ENCODE peak calls at places on chromosomes 13 and 19, in seven cellular contexts. K, E, W, Z, X, V and G are unnamed samples.

GRCh38 chr13:66560189-66560588 is 669.9 kb downstream of the PCDH9 start:
- DNase-seq in V (no peak), X (no peak), W (no peak), E (no peak), K (no peak), Z (no peak), G (no peak)

GRCh38 chr19:39558623-39559117 is 18.7 kb upstream of the EID2 start:
- DNase-seq in K (no peak), X (no peak), Z (peak), W (no peak), V (no peak), E (no peak), G (no peak)

GRCh38 chr13:100658363-100658762 is 16.2 kb downstream of the TMTC4 start:
- DNase-seq in X (no peak), V (no peak), E (no peak), Z (no peak), K (no peak), W (no peak), G (no peak)

GRCh38 chr19:34539396-34539795 is 57.8 kb downstream of the WTIP start:
- DNase-seq in X (no peak), V (no peak), K (no peak), W (no peak), E (no peak), Z (no peak), G (no peak)

GRCh38 chr13:63774133-63774532 is 2358.5 kb upstream of the PCDH20 start:
- DNase-seq in V (no peak), E (no peak), K (no peak), W (no peak), X (no peak), Z (no peak), G (no peak)

GRCh38 chr13:30486230-30487074 is 20.7 kb upstream of the HMGB1 start:
- DNase-seq in Z (no peak), X (no peak), E (no peak), W (no peak), V (no peak), K (no peak), G (no peak)

GRCh38 chr13:46195017-46195416 is 13.0 kb upstream of the LCP1 start:
- DNase-seq in V (no peak), X (no peak), Z (no peak), E (no peak), W (no peak), K (no peak), G (no peak)

GRCh38 chr13:89205856-89206255 is 1534.7 kb downstream of the SLITRK5 start:
- DNase-seq in X (no peak), Z (no peak), V (no peak), K (no peak), W (no peak), E (no peak), G (no peak)

GRCh38 chr13:80408270-80408669 is 67.3 kb upstream of the SPRY2 start:
- DNase-seq in V (no peak), E (no peak), Z (no peak), K (no peak), X (no peak), W (no peak), G (no peak)

GRCh38 chr13:21657538-21657937 is 13.3 kb upstream of the FGF9 start:
- DNase-seq in V (peak), Z (no peak), X (no peak), W (no peak), K (no peak), E (peak), G (no peak)

GRCh38 chr19:48607359-48607755 is 815 bp downstream of the SPACA4 start:
- DNase-seq in Z (no peak), W (no peak), X (no peak), V (no peak), K (no peak), E (no peak), G (no peak)

GRCh38 chr19:41088151-41088550 is at the start of gene CYP2A13:
- DNase-seq in K (no peak), W (no peak), Z (no peak), X (no peak), V (no peak), E (no peak), G (no peak)

GRCh38 chr13:94128430-94128829 is 351.1 kb downstream of the DCT start:
- DNase-seq in K (no peak), Z (no peak), X (no peak), W (no peak), V (no peak), E (no peak), G (no peak)

GRCh38 chr13:40064723-40065122 is 409.3 kb downstream of the COG6 start:
- DNase-seq in Z (no peak), V (peak), X (no peak), K (no peak), W (no peak), E (peak), G (no peak)

GRCh38 chr19:18123819-18124218 is 26.2 kb downstream of the MAST3 start:
- DNase-seq in X (no peak), Z (no peak), E (no peak), V (no peak), K (no peak), W (no peak), G (no peak)

GRCh38 chr19:11418518-11419506 is at the start of gene RGL3:
- DNase-seq in W (peak), Z (peak), K (no peak), X (peak), E (peak), V (no peak), G (no peak)

GRCh38 chr19:15101479-15102082 is 5.6 kb upstream of the SYDE1 start:
- DNase-seq in K (no peak), X (no peak), V (peak), E (peak), W (peak), Z (peak), G (peak)

GRCh38 chr13:98313938-98314292 is 136.8 kb upstream of the RNF113B start:
- DNase-seq in W (no peak), E (no peak), X (no peak), K (no peak), V (no peak), Z (peak), G (no peak)

GRCh38 chr13:52830946-52831345 is 17.5 kb downstream of the PCDH8 start:
- DNase-seq in W (no peak), Z (no peak), V (peak), K (no peak), E (no peak), X (no peak), G (no peak)

GRCh38 chr19:33553530-33554310 is 32.1 kb upstream of the PEPD start:
- DNase-seq in E (no peak), Z (no peak), K (no peak), W (no peak), V (no peak), X (no peak), G (no peak)

GRCh38 chr13:25406377-25406776 is 34.6 kb downstream of the ATP8A2 start:
- DNase-seq in E (no peak), V (no peak), Z (no peak), K (no peak), X (no peak), W (peak), G (no peak)

GRCh38 chr19:21595185-21595584 is 89.8 kb downstream of the ZNF429 start:
- DNase-seq in Z (no peak), X (no peak), K (no peak), W (no peak), E (no peak), V (no peak), G (no peak)

GRCh38 chr19:10113592-10113963 is 2.1 kb downstream of the P2RY11 start:
- DNase-seq in K (no peak), E (no peak), X (no peak), W (no peak), V (no peak), Z (peak), G (no peak)

GRCh38 chr13:29548722-29549446 is 46.6 kb downstream of the SLC7A1 start:
- DNase-seq in V (peak), E (no peak), K (no peak), Z (no peak), X (no peak), W (no peak), G (no peak)

GRCh38 chr13:30178976-30179375 is 128.4 kb downstream of the KATNAL1 start:
- DNase-seq in W (no peak), E (no peak), Z (no peak), X (no peak), K (no peak), V (no peak), G (no peak)